ENCODE peak calls at places on chromosomes 2 and 18, in four cellular contexts. G is K562, U is HepG2, X is GM12878. M is an unnamed sample.

GRCh38 chr18:30486856-30487255 is 555.7 kb downstream of the DSC3 start:
- DNase-seq in X (no peak), G (no peak), U (no peak), M (no peak)

GRCh38 chr2:232488097-232488711 is 570 bp upstream of the ECEL1 start:
- DNase-seq in G (no peak), X (no peak), U (no peak), M (no peak)

GRCh38 chr2:53572696-53573095 is 194.9 kb upstream of the CHAC2 start:
- DNase-seq in G (no peak), U (no peak), X (no peak), M (no peak)

GRCh38 chr2:150081775-150082517 is 405.5 kb downstream of the RND3 start:
- DNase-seq in U (no peak), G (no peak), X (no peak), M (no peak)

GRCh38 chr2:178269825-178270224 is 75.5 kb downstream of the OSBPL6 start:
- DNase-seq in G (peak; percentile 87), U (no peak), X (no peak), M (no peak)

GRCh38 chr2:82795446-82795845 is 1663.6 kb downstream of the SUCLG1 start:
- DNase-seq in U (no peak), X (no peak), G (no peak), M (no peak)

GRCh38 chr2:98498703-98499445 is 54.2 kb downstream of the INPP4A start:
- DNase-seq in G (no peak), X (no peak), U (no peak), M (no peak)

GRCh38 chr18:46035701-46036680 is 36.1 kb downstream of the PSTPIP2 start:
- DNase-seq in X (no peak), G (no peak), U (no peak), M (no peak)

GRCh38 chr2:8149985-8150547 is 531.8 kb upstream of the ID2 start:
- DNase-seq in X (no peak), U (no peak), G (no peak), M (no peak)

GRCh38 chr2:15939556-15939853 is 845 bp upstream of the MYCN start:
- DNase-seq in G (peak; percentile 67), U (no peak), X (no peak), M (peak; percentile 67)

DNA sequence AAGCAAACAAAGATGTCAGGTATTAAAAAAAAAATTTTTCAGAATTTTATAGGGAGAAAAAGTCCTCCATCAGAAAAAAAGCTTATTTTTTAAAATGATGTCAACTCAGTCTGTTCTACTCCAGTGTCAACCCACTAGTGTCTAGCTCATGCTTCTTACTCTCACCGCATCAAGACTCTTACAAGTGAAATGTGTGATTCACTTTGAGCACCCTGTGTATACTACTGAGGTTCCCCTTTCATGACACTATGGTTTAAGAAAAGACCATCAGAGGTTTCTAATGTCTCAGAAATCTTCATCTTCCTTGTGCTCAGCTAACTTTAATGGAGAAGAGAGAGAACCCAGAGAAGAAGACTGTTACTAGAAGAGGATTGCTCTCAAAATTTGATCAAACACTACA is 43.4 kb downstream of the FEZ2 start:
- DNase-seq in U (no peak), X (no peak), G (no peak), M (no peak)
- TF ChIP-seq SP1 in U (no peak), X (no peak), G (no peak), M (no peak)

GRCh38 chr2:23824777-23825212 is 102.1 kb downstream of the ATAD2B start:
- DNase-seq in U (peak; percentile 51), X (peak; percentile 34), G (peak; percentile 40), M (peak; percentile 32)
- TF ChIP-seq BHLHE40 in U (no peak), X (no peak), G (no peak), M (no peak)

DNA sequence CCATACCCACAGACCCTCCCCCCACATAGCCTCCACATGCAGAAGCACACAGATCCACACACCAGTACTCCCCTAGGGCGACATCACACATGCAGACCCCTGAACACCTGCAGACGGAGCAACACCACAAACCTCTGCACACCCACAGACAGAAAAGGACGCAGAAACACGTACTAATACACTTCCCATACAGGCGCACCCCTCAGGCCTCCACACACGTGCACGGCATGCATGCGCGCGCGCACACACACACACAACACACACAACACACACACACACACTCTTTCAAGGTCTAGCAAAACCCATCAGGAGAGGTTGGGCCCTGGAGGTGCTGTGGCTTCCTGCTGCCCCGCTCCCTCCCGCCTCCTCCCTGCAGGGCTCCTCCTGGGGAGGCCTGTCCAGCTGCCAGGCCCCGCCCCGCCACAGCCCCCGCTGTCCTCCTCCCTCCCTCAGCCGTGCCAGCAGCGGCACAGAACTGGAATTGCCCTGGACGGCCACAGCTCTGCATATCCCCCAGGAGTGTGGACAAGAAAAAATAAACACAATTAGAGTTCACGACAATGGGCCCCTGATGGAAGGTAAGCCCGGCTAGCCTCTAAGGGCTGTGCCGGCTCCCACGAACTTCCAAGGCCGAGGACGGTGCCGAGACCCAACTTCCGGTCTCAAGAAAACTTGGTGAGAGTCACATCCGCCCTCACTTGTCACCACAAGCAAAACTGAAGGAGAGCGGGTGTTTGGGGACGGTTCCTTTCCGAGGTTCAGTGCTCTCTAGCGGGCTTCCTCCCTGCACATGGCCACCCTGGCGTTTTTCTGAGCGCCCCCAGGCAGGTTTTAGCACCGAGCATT is 6.8 kb downstream of the ZFP36L2 start:
- DNase-seq in U (peak; percentile 87), X (peak; percentile 80), G (peak; percentile 94), M (peak; percentile 60)
- TF ChIP-seq SP1 in U (peak; percentile 2), X (peak; percentile 19), G (no peak), M (no peak)

GRCh38 chr18:3305933-3306332 is 44.0 kb downstream of the MYL12B start:
- DNase-seq in X (no peak), G (peak; percentile 49), U (no peak), M (no peak)

GRCh38 chr18:3305354-3305762 is 43.4 kb downstream of the MYL12B start:
- DNase-seq in U (no peak), X (no peak), G (no peak), M (no peak)

GRCh38 chr18:3304832-3305231 is 42.9 kb downstream of the MYL12B start:
- DNase-seq in U (no peak), X (no peak), G (no peak), M (no peak)

GRCh38 chr18:3306391-3306790 is 44.5 kb downstream of the MYL12B start:
- DNase-seq in G (no peak), X (no peak), U (no peak), M (no peak)
- TF ChIP-seq BHLHE40 in G (no peak), X (no peak), U (no peak), M (no peak)

GRCh38 chr2:100259991-100260390 is 62.3 kb downstream of the LONRF2 start:
- DNase-seq in G (no peak), U (no peak), X (no peak), M (no peak)

GRCh38 chr2:100262043-100262442 is 60.3 kb downstream of the LONRF2 start:
- DNase-seq in X (no peak), G (no peak), U (no peak), M (no peak)

GRCh38 chr2:100259106-100259505 is 63.2 kb downstream of the LONRF2 start:
- DNase-seq in U (no peak), G (no peak), X (no peak), M (no peak)

GRCh38 chr2:100262555-100263320 is 59.6 kb downstream of the LONRF2 start:
- DNase-seq in U (peak; percentile 41), G (peak; percentile 76), X (no peak), M (peak; percentile 79)

GRCh38 chr2:100260712-100261620 is 61.3 kb downstream of the LONRF2 start:
- DNase-seq in X (no peak), U (peak; percentile 60), G (peak; percentile 72), M (peak; percentile 63)
- TF ChIP-seq SP1 in X (no peak), U (no peak), G (no peak), M (no peak)